ENCODE peak calls at places on chromosomes 7 and 10, in eight cellular contexts. S, O, V, T, G, E, Z and J are unnamed samples.

GRCh38 chr7:1886361-1887064 is 216.4 kb downstream of the ELFN1 start:
- DNase-seq in S (no peak), O (no peak), V (no peak), T (no peak), G (peak; percentile 95), E (no peak), Z (no peak), J (no peak)

GRCh38 chr10:30813872-30814471 is 184.4 kb upstream of the LYZL2 start:
- DNase-seq in S (no peak), O (peak; percentile 96), V (no peak), T (no peak), G (peak; percentile 75), E (no peak), Z (no peak), J (peak; percentile 66)

GRCh38 chr7:148858489-148858888 is 25.6 kb downstream of the EZH2 start:
- DNase-seq in S (no peak), O (no peak), V (no peak), T (no peak), G (no peak), E (no peak), Z (no peak), J (no peak)

GRCh38 chr7:112205348-112206237 is 606 bp downstream of the DOCK4 start:
- DNase-seq in S (peak; percentile 78), O (peak; percentile 57), V (no peak), T (peak; percentile 37), G (peak; percentile 33), E (peak; percentile 41), Z (peak; percentile 36), J (peak; percentile 14)

GRCh38 chr7:27491534-27491933 is 171.1 kb downstream of the HIBADH start:
- DNase-seq in S (no peak), O (no peak), V (no peak), T (no peak), G (no peak), E (no peak), Z (no peak), J (no peak)

GRCh38 chr7:135771961-135772638 is 23.5 kb upstream of the FAM180A start:
- DNase-seq in S (no peak), O (peak; percentile 68), V (no peak), T (no peak), G (peak; percentile 41), E (no peak), Z (no peak), J (no peak)

GRCh38 chr10:89894051-89894450 is 192.7 kb downstream of the KIF20B start:
- DNase-seq in S (no peak), O (no peak), V (no peak), T (no peak), G (no peak), E (no peak), Z (no peak), J (no peak)

GRCh38 chr10:115093286-115093775 is at the start of gene ATRNL1:
- DNase-seq in S (peak; percentile 46), O (peak; percentile 4), V (peak; percentile 74), T (no peak), G (no peak), E (no peak), Z (no peak), J (no peak)

GRCh38 chr7:142563470-142563869 is 185.8 kb upstream of the PRSS1 start:
- DNase-seq in S (no peak), O (peak; percentile 28), V (no peak), T (no peak), G (no peak), E (no peak), Z (no peak), J (no peak)

GRCh38 chr7:40763319-40764287 is 628.8 kb downstream of the SUGCT start:
- DNase-seq in S (no peak), O (no peak), V (no peak), T (no peak), G (no peak), E (no peak), Z (peak; percentile 86), J (no peak)

GRCh38 chr7:107643938-107644703 is 16.5 kb upstream of the SLC26A4 start:
- DNase-seq in S (no peak), O (no peak), V (no peak), T (no peak), G (no peak), E (no peak), Z (no peak), J (no peak)

GRCh38 chr7:9608560-9608959 is 1175.2 kb downstream of the NXPH1 start:
- DNase-seq in S (no peak), O (peak; percentile 57), V (no peak), T (no peak), G (peak; percentile 33), E (no peak), Z (no peak), J (no peak)

GRCh38 chr10:55630491-55631056 is 730.5 kb downstream of the ZWINT start:
- DNase-seq in S (no peak), O (no peak), V (no peak), T (no peak), G (peak; percentile 3), E (no peak), Z (no peak), J (peak; percentile 27)

GRCh38 chr7:11341285-11341944 is 367.7 kb downstream of the PHF14 start:
- DNase-seq in S (no peak), O (peak; percentile 50), V (no peak), T (peak; percentile 23), G (peak; percentile 50), E (no peak), Z (no peak), J (no peak)

GRCh38 chr7:149497467-149498261 is at the start of gene ZNF746:
- DNase-seq in S (peak; percentile 87), O (peak; percentile 69), V (peak; percentile 98), T (peak; percentile 89), G (peak; percentile 56), E (peak; percentile 79), Z (peak; percentile 58), J (peak; percentile 92)

GRCh38 chr10:59606551-59606961 is 103.1 kb downstream of the SLC16A9 start:
- DNase-seq in S (no peak), O (peak; percentile 21), V (no peak), T (no peak), G (peak; percentile 62), E (no peak), Z (no peak), J (no peak)

GRCh38 chr7:79610905-79611304 is 157.4 kb upstream of the MAGI2 start:
- DNase-seq in S (no peak), O (no peak), V (no peak), T (no peak), G (no peak), E (no peak), Z (no peak), J (no peak)

GRCh38 chr10:46530249-46531186 is 25.9 kb downstream of the GPRIN2 start:
- DNase-seq in S (no peak), O (peak; percentile 55), V (no peak), T (no peak), G (no peak), E (no peak), Z (no peak), J (no peak)

GRCh38 chr7:67343566-67343965 is 346.9 kb downstream of the TYW1 start:
- DNase-seq in S (no peak), O (no peak), V (no peak), T (no peak), G (no peak), E (no peak), Z (no peak), J (no peak)

GRCh38 chr7:27901028-27901760 is 161.2 kb downstream of the TAX1BP1 start:
- DNase-seq in S (no peak), O (peak; percentile 55), V (peak; percentile 43), T (no peak), G (peak; percentile 63), E (no peak), Z (no peak), J (peak; percentile 54)

GRCh38 chr7:48090095-48090805 is 1.2 kb downstream of the UPP1 start:
- DNase-seq in S (no peak), O (no peak), V (no peak), T (peak; percentile 51), G (no peak), E (no peak), Z (no peak), J (peak; percentile 45)

GRCh38 chr10:87608756-87609155 is 50.9 kb upstream of the PAPSS2 start:
- DNase-seq in S (no peak), O (no peak), V (no peak), T (no peak), G (peak; percentile 61), E (no peak), Z (no peak), J (no peak)

GRCh38 chr10:52566471-52567246 is 205.9 kb downstream of the MBL2 start:
- DNase-seq in S (no peak), O (peak; percentile 42), V (peak; percentile 3), T (peak; percentile 45), G (peak; percentile 45), E (no peak), Z (peak; percentile 28), J (peak; percentile 7)

GRCh38 chr7:34845666-34846361 is 187.8 kb downstream of the NPSR1 start:
- DNase-seq in S (no peak), O (peak; percentile 79), V (no peak), T (peak; percentile 50), G (peak; percentile 74), E (no peak), Z (no peak), J (peak; percentile 40)

GRCh38 chr7:40009301-40009700 is 59.2 kb downstream of the CDK13 start:
- DNase-seq in S (no peak), O (no peak), V (no peak), T (no peak), G (no peak), E (no peak), Z (no peak), J (no peak)

GRCh38 chr7:117152213-117153007 is 170.4 kb downstream of the WNT2 start:
- DNase-seq in S (no peak), O (no peak), V (no peak), T (no peak), G (no peak), E (no peak), Z (no peak), J (no peak)

GRCh38 chr7:110522061-110522750 is 568.7 kb upstream of the LRRN3 start:
- DNase-seq in S (no peak), O (no peak), V (no peak), T (no peak), G (no peak), E (no peak), Z (no peak), J (no peak)

GRCh38 chr10:133565441-133566294 is at the start of gene SYCE1:
- DNase-seq in S (peak; percentile 78), O (peak; percentile 94), V (no peak), T (no peak), G (no peak), E (no peak), Z (no peak), J (no peak)

GRCh38 chr10:22323538-22324305 is 2.8 kb downstream of the BMI1 start:
- DNase-seq in S (no peak), O (no peak), V (no peak), T (no peak), G (no peak), E (no peak), Z (no peak), J (no peak)

GRCh38 chr10:44966129-44966815 is 6.7 kb downstream of the RASSF4 start:
- DNase-seq in S (peak; percentile 28), O (no peak), V (no peak), T (no peak), G (no peak), E (no peak), Z (no peak), J (no peak)